ENCODE peak calls at places on chromosomes 1 and 21, in six cellular contexts. S is IMR-90, X is H9, T is mesenchymal stem cell, G is mesendoderm, Y is neuronal stem cell. F is an unnamed sample.

GRCh38 chr1:92842082-92843045 is 10.5 kb downstream of the RPL5 start:
- DNase-seq in G (no peak), X (no peak), Y (no peak), T (no peak), S (no peak), F (no peak)

GRCh38 chr1:16905112-16905855 is 9.5 kb downstream of the RNU1-2 start:
- DNase-seq in X (peak), S (peak), T (peak), Y (peak), G (peak), F (peak)

GRCh38 chr1:115078708-115079107 is 10.6 kb downstream of the TSPAN2 start:
- DNase-seq in S (no peak), X (no peak), G (no peak), T (no peak), Y (no peak), F (no peak)

GRCh38 chr1:161096514-161096913 is 1.6 kb upstream of the KLHDC9 start:
- DNase-seq in X (no peak), Y (no peak), S (peak), G (no peak), T (peak), F (peak)

GRCh38 chr1:235759336-235759735 is 107.4 kb downstream of the LYST start:
- DNase-seq in T (no peak), G (no peak), S (no peak), Y (no peak), X (no peak), F (peak)

GRCh38 chr1:12229386-12229834 is 420 bp upstream of the VPS13D start:
- DNase-seq in X (no peak), S (no peak), Y (no peak), G (no peak), T (no peak), F (no peak)

GRCh38 chr1:60903591-60903990 is 178.8 kb upstream of the NFIA start:
- DNase-seq in G (peak), Y (no peak), T (no peak), S (no peak), X (no peak), F (no peak)

GRCh38 chr1:176800978-176801552 is 338.1 kb downstream of the PAPPA2 start:
- DNase-seq in X (no peak), Y (no peak), S (no peak), G (peak), T (no peak), F (no peak)

GRCh38 chr1:27682351-27682944 is 10.5 kb upstream of the IFI6 start:
- DNase-seq in Y (no peak), S (no peak), G (no peak), X (no peak), T (no peak), F (no peak)

GRCh38 chr1:230220478-230220877 is 153.4 kb downstream of the GALNT2 start:
- DNase-seq in T (no peak), S (no peak), X (no peak), G (no peak), Y (no peak), F (no peak)

GRCh38 chr1:185311589-185312225 is 5.3 kb downstream of the IVNS1ABP start:
- DNase-seq in Y (no peak), T (peak), G (no peak), X (no peak), S (peak), F (no peak)

GRCh38 chr1:227315500-227316346 is 2.6 kb downstream of the CDC42BPA start:
- DNase-seq in S (peak), G (peak), X (no peak), Y (no peak), T (peak), F (peak)

GRCh38 chr1:150917387-150917786 is 8.8 kb upstream of the SETDB1 start:
- DNase-seq in T (no peak), Y (no peak), X (no peak), S (no peak), G (no peak), F (no peak)

GRCh38 chr1:43711524-43712386 is 4.4 kb downstream of the ST3GAL3 start:
- DNase-seq in T (peak), X (no peak), Y (no peak), G (peak), S (peak), F (peak)

GRCh38 chr1:58162952-58163550 is 383.5 kb downstream of the OMA1 start:
- DNase-seq in S (peak), T (peak), X (peak), G (peak), Y (peak), F (peak)

GRCh38 chr1:63866085-63866484 is 92.3 kb downstream of the ROR1 start:
- DNase-seq in S (no peak), X (no peak), T (no peak), Y (no peak), G (no peak), F (no peak)

GRCh38 chr21:41585199-41585994 is 77.4 kb upstream of the TMPRSS2 start:
- DNase-seq in G (no peak), X (no peak), T (no peak), Y (no peak), S (no peak), F (peak)

GRCh38 chr1:27684176-27684575 is 12.2 kb upstream of the IFI6 start:
- DNase-seq in Y (no peak), T (no peak), S (no peak), X (no peak), G (no peak), F (peak)

GRCh38 chr1:55131218-55131617 is 83.9 kb downstream of the USP24 start:
- DNase-seq in T (no peak), G (no peak), S (peak), Y (no peak), X (no peak), F (no peak)

GRCh38 chr1:217134857-217135568 is 411.8 kb upstream of the ESRRG start:
- DNase-seq in Y (peak), X (peak), T (peak), S (peak), G (peak), F (no peak)

DNA sequence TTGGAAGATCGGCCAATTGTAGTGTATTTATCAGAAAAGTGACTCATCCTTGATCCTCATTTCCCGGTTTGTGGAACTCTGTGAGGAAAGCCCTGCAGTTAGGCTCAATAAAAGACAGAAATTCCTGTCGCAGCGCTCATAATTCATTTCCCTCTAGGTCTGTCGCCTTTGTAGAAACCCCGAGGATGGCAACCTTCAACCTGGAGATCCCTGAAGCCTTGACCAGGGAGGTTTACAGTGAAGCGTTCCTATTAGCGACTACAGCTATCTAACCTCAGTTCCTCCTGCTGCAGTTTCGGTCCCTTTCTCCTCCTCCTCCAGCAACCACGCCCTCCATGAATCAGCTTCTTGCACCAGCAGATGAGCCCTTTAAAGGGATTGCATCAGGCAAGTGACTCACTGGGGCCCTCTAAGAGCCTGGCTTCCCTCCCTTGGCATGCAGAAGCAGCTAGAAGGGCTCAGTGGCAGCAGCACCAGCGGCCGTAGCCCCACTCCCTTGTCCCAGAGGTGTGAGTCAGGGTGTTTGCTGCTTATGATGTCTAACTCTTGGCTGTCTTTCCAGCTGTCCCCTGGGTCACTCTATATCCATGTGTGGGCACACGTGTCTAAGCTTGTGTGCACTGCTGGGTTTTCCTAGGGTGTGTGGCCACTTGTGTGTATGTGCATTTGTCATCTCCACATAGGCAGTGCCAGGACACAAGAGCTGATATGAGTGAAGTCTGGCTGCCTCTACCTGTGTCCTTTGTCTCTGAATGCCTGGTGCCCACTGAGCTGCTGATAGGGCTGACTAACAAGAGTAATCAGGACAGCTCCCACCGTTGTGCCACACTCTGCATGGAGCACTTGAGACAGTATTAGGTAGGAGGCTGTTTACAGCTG is 777 bp upstream of the STK40 start:
- DNase-seq in X (peak), G (peak), S (peak), T (peak), Y (peak), F (peak)
- H2BK120ac ChIP-seq in X (peak), G (peak), S (peak), T (peak), Y (no peak), F (peak)

DNA sequence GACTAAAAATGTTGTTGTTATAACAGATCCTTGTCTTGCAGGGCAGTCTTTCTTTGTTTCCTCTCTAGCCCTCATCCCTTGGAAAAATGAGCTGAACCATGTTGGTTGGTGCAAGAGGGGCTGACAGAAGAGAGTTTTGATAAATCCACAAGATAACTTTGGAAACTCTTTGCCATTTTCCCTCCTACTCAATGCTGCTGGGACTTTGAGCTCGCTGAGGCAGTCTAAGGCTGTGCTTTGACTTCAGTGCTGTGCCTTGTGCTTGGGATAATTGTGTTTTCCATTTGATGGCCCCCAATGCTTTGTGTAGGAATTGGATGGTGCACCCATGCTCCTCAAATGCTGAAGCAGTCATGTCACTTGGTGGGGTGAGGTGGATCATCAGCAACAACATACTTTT is 31.7 kb downstream of the ST6GALNAC3 start:
- DNase-seq in Y (no peak), X (no peak), T (no peak), S (no peak), G (no peak), F (no peak)
- H3K23ac ChIP-seq in Y (no peak), X (no peak), T (no peak), S (no peak), G (no peak), F (peak)

GRCh38 chr1:204256531-204256930 is 42.7 kb upstream of the GOLT1A start:
- DNase-seq in Y (no peak), S (no peak), G (no peak), X (no peak), T (no peak), F (no peak)
- H2AK5ac ChIP-seq in Y (no peak), S (peak), G (no peak), X (no peak), T (no peak), F (no peak)

DNA sequence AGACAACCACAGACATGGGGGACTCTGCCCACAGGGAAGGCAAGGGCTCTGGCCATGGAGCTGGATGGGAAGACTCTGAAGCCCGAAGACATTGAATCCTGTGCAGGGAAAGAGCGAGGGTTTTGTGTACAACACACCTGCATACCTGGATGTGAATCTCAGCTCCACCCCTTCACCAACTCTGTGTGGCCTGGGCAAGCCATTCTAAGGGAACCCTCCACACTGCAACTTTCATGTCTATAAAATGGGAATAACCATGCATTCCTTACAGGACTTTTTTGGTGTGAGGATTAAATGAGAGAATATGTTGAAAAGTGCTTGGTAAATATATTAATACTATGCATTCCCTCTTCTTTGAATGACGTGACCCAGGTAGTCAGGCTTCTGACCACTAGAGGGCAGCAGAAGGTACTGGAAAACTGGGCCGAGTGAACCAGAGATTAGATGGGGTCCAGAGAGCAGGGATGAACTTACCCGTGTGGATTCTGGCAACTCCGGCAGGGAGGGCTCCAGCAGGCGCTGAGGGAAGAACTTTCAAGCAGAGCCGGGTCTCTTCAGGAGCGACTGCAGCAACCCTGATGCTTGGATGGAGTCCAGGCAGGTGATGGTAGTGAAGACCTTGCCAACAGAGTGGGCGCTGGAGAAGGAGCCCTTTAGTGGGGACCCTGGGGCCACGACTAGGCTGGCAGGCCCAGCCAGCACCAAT is 908 bp upstream of the ELF3 start:
- DNase-seq in Y (peak), S (peak), G (peak), T (peak), X (peak), F (peak)
- H2BK120ac ChIP-seq in Y (no peak), S (no peak), G (no peak), T (no peak), X (no peak), F (peak)

DNA sequence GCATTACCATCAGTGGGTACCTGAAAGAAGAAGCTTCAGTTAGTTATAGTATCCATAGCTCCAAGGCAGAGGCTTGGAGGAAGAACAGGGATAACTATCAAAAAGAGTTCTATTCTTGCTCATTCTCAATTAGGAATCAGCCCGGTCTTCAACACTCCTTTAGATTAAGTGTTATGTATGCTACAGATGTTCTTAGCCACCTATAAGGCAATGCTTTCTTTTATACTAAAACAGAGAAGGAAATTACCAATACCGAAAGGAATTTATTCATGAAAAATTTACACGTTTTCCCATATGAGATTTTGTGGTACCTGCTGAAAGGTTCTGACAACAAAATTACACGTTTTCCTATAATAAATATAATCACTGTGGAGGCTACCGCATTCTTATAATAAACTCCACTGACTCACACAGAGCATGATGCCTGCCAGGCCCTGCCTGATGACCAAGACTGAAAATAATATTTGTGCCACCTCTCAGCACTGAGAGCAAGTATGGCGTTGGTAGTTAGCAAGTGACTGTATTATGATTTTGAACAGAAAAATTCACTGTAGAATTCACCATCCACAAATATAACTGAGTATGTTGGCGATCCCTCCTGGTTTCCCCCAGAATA is 58.3 kb downstream of the APP start:
- DNase-seq in S (no peak), G (no peak), T (no peak), Y (no peak), X (no peak), F (no peak)
- H3K23ac ChIP-seq in S (no peak), G (no peak), T (no peak), Y (no peak), X (no peak), F (no peak)

GRCh38 chr1:1063261-1063944 is 10.7 kb downstream of the RNF223 start:
- DNase-seq in G (no peak), T (no peak), X (no peak), S (no peak), Y (no peak), F (no peak)
- H2AK5ac ChIP-seq in G (no peak), T (peak), X (no peak), S (peak), Y (peak), F (no peak)

GRCh38 chr1:41648230-41648629 is 163.7 kb upstream of the EDN2 start:
- DNase-seq in T (no peak), X (no peak), Y (no peak), G (no peak), S (no peak), F (no peak)
- H2BK120ac ChIP-seq in T (no peak), X (no peak), Y (no peak), G (no peak), S (no peak), F (no peak)

GRCh38 chr21:38301321-38302214 is 44.8 kb downstream of the KCNJ15 start:
- DNase-seq in S (no peak), T (no peak), Y (no peak), G (peak), X (no peak), F (no peak)
- H3K23ac ChIP-seq in S (no peak), T (peak), Y (peak), G (no peak), X (no peak), F (no peak)

DNA sequence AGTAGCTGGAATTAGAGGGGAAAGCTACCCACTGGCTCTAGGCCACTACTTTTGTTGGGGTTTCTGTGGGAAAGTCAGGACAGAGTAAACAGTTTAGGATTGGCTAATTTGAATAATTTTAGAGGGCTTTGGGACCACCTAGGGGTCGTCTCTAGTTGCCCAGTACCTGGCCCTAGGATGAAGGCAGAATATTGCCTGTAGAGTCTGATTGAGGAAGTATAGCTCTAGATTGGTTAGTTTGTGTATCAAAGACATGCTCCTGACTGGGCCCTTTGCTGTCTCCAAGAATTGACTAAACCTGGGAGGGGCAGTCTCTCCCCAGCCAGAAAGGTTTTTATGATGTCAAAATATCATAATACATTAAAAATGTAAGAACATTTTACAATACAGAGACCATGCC is 142.0 kb downstream of the POU2F1 start:
- DNase-seq in T (no peak), Y (no peak), S (no peak), X (no peak), G (no peak), F (no peak)
- H2AK5ac ChIP-seq in T (no peak), Y (no peak), S (no peak), X (no peak), G (no peak), F (no peak)

DNA sequence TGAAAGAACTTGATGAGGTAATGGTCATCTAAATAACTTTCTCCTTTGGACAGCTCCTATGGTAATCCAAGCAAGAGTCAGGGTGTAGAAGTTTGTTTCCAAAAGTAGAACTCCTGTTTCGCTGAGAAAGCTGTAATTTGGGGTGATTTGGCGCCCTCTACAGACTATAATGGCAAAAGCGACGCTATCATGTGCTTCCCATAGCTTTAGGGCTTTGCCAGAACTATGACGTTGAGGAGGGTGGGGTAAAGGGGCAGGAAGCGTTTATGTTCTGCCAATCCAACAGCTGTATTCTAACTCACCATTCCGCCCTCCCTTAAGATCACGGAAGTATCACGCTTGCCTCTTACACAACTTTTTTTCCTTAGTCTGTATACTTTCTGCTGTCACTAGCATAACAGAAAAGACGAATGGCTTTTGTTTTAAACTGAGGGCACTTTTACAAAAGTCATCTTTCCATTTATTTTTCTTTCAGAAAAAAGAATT is at the start of gene FMO4:
- DNase-seq in Y (peak), S (peak), X (peak), G (peak), T (peak), F (peak)
- H2BK120ac ChIP-seq in Y (no peak), S (no peak), X (no peak), G (no peak), T (no peak), F (no peak)

F was measured in trophoblast cell.